ENCODE peak calls at places on chromosomes 11 and 22, in four cellular contexts. M, E, F and Y are unnamed samples.

GRCh38 chr11:102914238-102915043 is 39.7 kb upstream of the MMP12 start:
- DNase-seq in M (no peak), E (no peak), F (peak), Y (peak)

GRCh38 chr11:121451982-121452608 is at the start of gene SORL1:
- DNase-seq in M (peak), E (no peak), F (no peak), Y (peak)

GRCh38 chr22:46719921-46720320 is 18.1 kb downstream of the CERK start:
- DNase-seq in M (no peak), E (no peak), F (no peak), Y (no peak)

GRCh38 chr11:69209936-69210659 is 54.4 kb downstream of the SMIM38 start:
- DNase-seq in M (no peak), E (no peak), F (peak), Y (no peak)

GRCh38 chr11:12890476-12890875 is 118.6 kb upstream of the RASSF10 start:
- DNase-seq in M (no peak), E (no peak), F (no peak), Y (no peak)

GRCh38 chr22:31055322-31056159 is 25.6 kb upstream of the SMTN start:
- DNase-seq in M (no peak), E (peak), F (peak), Y (peak)

GRCh38 chr11:17974246-17974645 is 38.6 kb downstream of the SERGEF start:
- DNase-seq in M (no peak), E (no peak), F (no peak), Y (peak)

GRCh38 chr11:58578136-58578634 is 678 bp upstream of the ZFP91 start:
- DNase-seq in M (peak), E (peak), F (peak), Y (peak)

GRCh38 chr22:22948651-22949611 is 61.3 kb downstream of the IGLL5 start:
- DNase-seq in M (no peak), E (peak), F (no peak), Y (no peak)

GRCh38 chr22:29157759-29158535 is 47.7 kb upstream of the EMID1 start:
- DNase-seq in M (no peak), E (no peak), F (no peak), Y (no peak)

GRCh38 chr11:69140635-69141034 is 15.1 kb upstream of the SMIM38 start:
- DNase-seq in M (no peak), E (no peak), F (no peak), Y (no peak)

GRCh38 chr11:25910090-25910489 is 421.8 kb upstream of the ANO3 start:
- DNase-seq in M (no peak), E (no peak), F (no peak), Y (no peak)

GRCh38 chr11:1746516-1746931 is 3.9 kb downstream of the IFITM10 start:
- DNase-seq in M (peak), E (no peak), F (no peak), Y (no peak)